ENCODE peak calls at places on chromosomes 4 and X, in seven cellular contexts. One of them, this sample, is unnamed.

GRCh38 chrX:69158166-69159040 is 6.8 kb downstream of the PJA1 start:
- DNase-seq in RCC 7860: peak
- DNase-seq in occipital lobe: no peak
- DNase-seq in KG1: no peak
- DNase-seq in stimulated activated CD4-positive, alpha-beta T cell treated with anti-CD3 and anti-CD28 coated beads, Interleukin-1b, Interleukin-23, amount 100 ng/mL, for 4 hours: no peak
- DNase-seq in HT1080: peak
- DNase-seq in stimulated activated CD8-positive, alpha-beta memory T cell treated with anti-CD3 and anti-CD28 coated beads, Interleukin-15, amount 100 ng/mL, for 1 hour: no peak
- DNase-seq in this sample: peak

GRCh38 chr4:156638332-156638731 is 333.3 kb downstream of the PDGFC start:
- DNase-seq in RCC 7860: no peak
- DNase-seq in occipital lobe: no peak
- DNase-seq in KG1: no peak
- DNase-seq in stimulated activated CD4-positive, alpha-beta T cell treated with anti-CD3 and anti-CD28 coated beads, Interleukin-1b, Interleukin-23, amount 100 ng/mL, for 4 hours: no peak
- DNase-seq in HT1080: no peak
- DNase-seq in stimulated activated CD8-positive, alpha-beta memory T cell treated with anti-CD3 and anti-CD28 coated beads, Interleukin-15, amount 100 ng/mL, for 1 hour: no peak
- DNase-seq in this sample: no peak

GRCh38 chrX:112473654-112474053 is 206.1 kb downstream of the LHFPL1 start:
- DNase-seq in RCC 7860: no peak
- DNase-seq in occipital lobe: no peak
- DNase-seq in KG1: no peak
- DNase-seq in stimulated activated CD4-positive, alpha-beta T cell treated with anti-CD3 and anti-CD28 coated beads, Interleukin-1b, Interleukin-23, amount 100 ng/mL, for 4 hours: no peak
- DNase-seq in HT1080: no peak
- DNase-seq in stimulated activated CD8-positive, alpha-beta memory T cell treated with anti-CD3 and anti-CD28 coated beads, Interleukin-15, amount 100 ng/mL, for 1 hour: no peak
- DNase-seq in this sample: no peak

GRCh38 chr4:7785017-7785416 is 154.6 kb downstream of the AFAP1 start:
- DNase-seq in RCC 7860: no peak
- DNase-seq in occipital lobe: no peak
- DNase-seq in KG1: no peak
- DNase-seq in stimulated activated CD4-positive, alpha-beta T cell treated with anti-CD3 and anti-CD28 coated beads, Interleukin-1b, Interleukin-23, amount 100 ng/mL, for 4 hours: no peak
- DNase-seq in HT1080: peak
- DNase-seq in stimulated activated CD8-positive, alpha-beta memory T cell treated with anti-CD3 and anti-CD28 coated beads, Interleukin-15, amount 100 ng/mL, for 1 hour: no peak
- DNase-seq in this sample: no peak

GRCh38 chrX:39808471-39808917 is 289.3 kb downstream of the BCOR start:
- DNase-seq in RCC 7860: peak
- DNase-seq in occipital lobe: no peak
- DNase-seq in KG1: no peak
- DNase-seq in stimulated activated CD4-positive, alpha-beta T cell treated with anti-CD3 and anti-CD28 coated beads, Interleukin-1b, Interleukin-23, amount 100 ng/mL, for 4 hours: no peak
- DNase-seq in HT1080: peak
- DNase-seq in stimulated activated CD8-positive, alpha-beta memory T cell treated with anti-CD3 and anti-CD28 coated beads, Interleukin-15, amount 100 ng/mL, for 1 hour: no peak
- DNase-seq in this sample: no peak

GRCh38 chr4:71599588-71599987 is 184.3 kb downstream of the GC start:
- DNase-seq in RCC 7860: no peak
- DNase-seq in occipital lobe: no peak
- DNase-seq in KG1: no peak
- DNase-seq in stimulated activated CD4-positive, alpha-beta T cell treated with anti-CD3 and anti-CD28 coated beads, Interleukin-1b, Interleukin-23, amount 100 ng/mL, for 4 hours: no peak
- DNase-seq in HT1080: no peak
- DNase-seq in stimulated activated CD8-positive, alpha-beta memory T cell treated with anti-CD3 and anti-CD28 coated beads, Interleukin-15, amount 100 ng/mL, for 1 hour: no peak
- DNase-seq in this sample: no peak

GRCh38 chrX:37825225-37825842 is 22.0 kb downstream of the DYNLT3 start:
- DNase-seq in RCC 7860: no peak
- DNase-seq in occipital lobe: no peak
- DNase-seq in KG1: peak
- DNase-seq in stimulated activated CD4-positive, alpha-beta T cell treated with anti-CD3 and anti-CD28 coated beads, Interleukin-1b, Interleukin-23, amount 100 ng/mL, for 4 hours: peak
- DNase-seq in HT1080: peak
- DNase-seq in stimulated activated CD8-positive, alpha-beta memory T cell treated with anti-CD3 and anti-CD28 coated beads, Interleukin-15, amount 100 ng/mL, for 1 hour: peak
- DNase-seq in this sample: no peak

GRCh38 chr4:110823251-110823650 is 200.4 kb upstream of the PITX2 start:
- DNase-seq in RCC 7860: peak
- DNase-seq in occipital lobe: no peak
- DNase-seq in KG1: no peak
- DNase-seq in stimulated activated CD4-positive, alpha-beta T cell treated with anti-CD3 and anti-CD28 coated beads, Interleukin-1b, Interleukin-23, amount 100 ng/mL, for 4 hours: no peak
- DNase-seq in HT1080: peak
- DNase-seq in stimulated activated CD8-positive, alpha-beta memory T cell treated with anti-CD3 and anti-CD28 coated beads, Interleukin-15, amount 100 ng/mL, for 1 hour: no peak
- DNase-seq in this sample: no peak

GRCh38 chrX:101999644-102000539 is 68.1 kb upstream of the ZMAT1 start:
- DNase-seq in RCC 7860: no peak
- DNase-seq in occipital lobe: no peak
- DNase-seq in KG1: no peak
- DNase-seq in stimulated activated CD4-positive, alpha-beta T cell treated with anti-CD3 and anti-CD28 coated beads, Interleukin-1b, Interleukin-23, amount 100 ng/mL, for 4 hours: no peak
- DNase-seq in HT1080: no peak
- DNase-seq in stimulated activated CD8-positive, alpha-beta memory T cell treated with anti-CD3 and anti-CD28 coated beads, Interleukin-15, amount 100 ng/mL, for 1 hour: no peak
- DNase-seq in this sample: no peak

GRCh38 chr4:155705664-155706063 is 39.0 kb downstream of the GUCY1A1 start:
- DNase-seq in RCC 7860: peak
- DNase-seq in occipital lobe: no peak
- DNase-seq in KG1: no peak
- DNase-seq in stimulated activated CD4-positive, alpha-beta T cell treated with anti-CD3 and anti-CD28 coated beads, Interleukin-1b, Interleukin-23, amount 100 ng/mL, for 4 hours: no peak
- DNase-seq in HT1080: peak
- DNase-seq in stimulated activated CD8-positive, alpha-beta memory T cell treated with anti-CD3 and anti-CD28 coated beads, Interleukin-15, amount 100 ng/mL, for 1 hour: no peak
- DNase-seq in this sample: no peak

GRCh38 chrX:138710866-138711331 is 618 bp downstream of the FGF13 start:
- DNase-seq in RCC 7860: no peak
- DNase-seq in occipital lobe: no peak
- DNase-seq in KG1: no peak
- DNase-seq in stimulated activated CD4-positive, alpha-beta T cell treated with anti-CD3 and anti-CD28 coated beads, Interleukin-1b, Interleukin-23, amount 100 ng/mL, for 4 hours: no peak
- DNase-seq in HT1080: peak
- DNase-seq in stimulated activated CD8-positive, alpha-beta memory T cell treated with anti-CD3 and anti-CD28 coated beads, Interleukin-15, amount 100 ng/mL, for 1 hour: no peak
- DNase-seq in this sample: peak

GRCh38 chrX:102988517-102988916 is 51.4 kb downstream of the RAB40AL start:
- DNase-seq in RCC 7860: no peak
- DNase-seq in occipital lobe: no peak
- DNase-seq in KG1: no peak
- DNase-seq in stimulated activated CD4-positive, alpha-beta T cell treated with anti-CD3 and anti-CD28 coated beads, Interleukin-1b, Interleukin-23, amount 100 ng/mL, for 4 hours: no peak
- DNase-seq in HT1080: no peak
- DNase-seq in stimulated activated CD8-positive, alpha-beta memory T cell treated with anti-CD3 and anti-CD28 coated beads, Interleukin-15, amount 100 ng/mL, for 1 hour: no peak
- DNase-seq in this sample: no peak

GRCh38 chr4:173805884-173806283 is 275.9 kb upstream of the HAND2 start:
- DNase-seq in RCC 7860: no peak
- DNase-seq in occipital lobe: no peak
- DNase-seq in KG1: no peak
- DNase-seq in stimulated activated CD4-positive, alpha-beta T cell treated with anti-CD3 and anti-CD28 coated beads, Interleukin-1b, Interleukin-23, amount 100 ng/mL, for 4 hours: no peak
- DNase-seq in HT1080: no peak
- DNase-seq in stimulated activated CD8-positive, alpha-beta memory T cell treated with anti-CD3 and anti-CD28 coated beads, Interleukin-15, amount 100 ng/mL, for 1 hour: no peak
- DNase-seq in this sample: no peak

GRCh38 chr4:6625256-6625655 is 15.2 kb upstream of the MRFAP1 start:
- DNase-seq in RCC 7860: no peak
- DNase-seq in occipital lobe: no peak
- DNase-seq in KG1: no peak
- DNase-seq in stimulated activated CD4-positive, alpha-beta T cell treated with anti-CD3 and anti-CD28 coated beads, Interleukin-1b, Interleukin-23, amount 100 ng/mL, for 4 hours: no peak
- DNase-seq in HT1080: no peak
- DNase-seq in stimulated activated CD8-positive, alpha-beta memory T cell treated with anti-CD3 and anti-CD28 coated beads, Interleukin-15, amount 100 ng/mL, for 1 hour: no peak
- DNase-seq in this sample: no peak

GRCh38 chrX:107199491-107199890 is 6.7 kb downstream of the NUP62CL start:
- DNase-seq in RCC 7860: peak
- DNase-seq in occipital lobe: no peak
- DNase-seq in KG1: no peak
- DNase-seq in stimulated activated CD4-positive, alpha-beta T cell treated with anti-CD3 and anti-CD28 coated beads, Interleukin-1b, Interleukin-23, amount 100 ng/mL, for 4 hours: no peak
- DNase-seq in HT1080: no peak
- DNase-seq in stimulated activated CD8-positive, alpha-beta memory T cell treated with anti-CD3 and anti-CD28 coated beads, Interleukin-15, amount 100 ng/mL, for 1 hour: no peak
- DNase-seq in this sample: no peak

GRCh38 chr4:2067446-2068197 is 8.5 kb downstream of the NAT8L start:
- DNase-seq in RCC 7860: no peak
- DNase-seq in occipital lobe: no peak
- DNase-seq in KG1: no peak
- DNase-seq in stimulated activated CD4-positive, alpha-beta T cell treated with anti-CD3 and anti-CD28 coated beads, Interleukin-1b, Interleukin-23, amount 100 ng/mL, for 4 hours: no peak
- DNase-seq in HT1080: no peak
- DNase-seq in stimulated activated CD8-positive, alpha-beta memory T cell treated with anti-CD3 and anti-CD28 coated beads, Interleukin-15, amount 100 ng/mL, for 1 hour: no peak
- DNase-seq in this sample: no peak

GRCh38 chr4:22389240-22389871 is 126.5 kb downstream of the ADGRA3 start:
- DNase-seq in RCC 7860: peak
- DNase-seq in occipital lobe: peak
- DNase-seq in KG1: no peak
- DNase-seq in stimulated activated CD4-positive, alpha-beta T cell treated with anti-CD3 and anti-CD28 coated beads, Interleukin-1b, Interleukin-23, amount 100 ng/mL, for 4 hours: peak
- DNase-seq in HT1080: peak
- DNase-seq in stimulated activated CD8-positive, alpha-beta memory T cell treated with anti-CD3 and anti-CD28 coated beads, Interleukin-15, amount 100 ng/mL, for 1 hour: no peak
- DNase-seq in this sample: peak

GRCh38 chrX:1407035-1407434 is 15.1 kb upstream of the SLC25A6 start:
- DNase-seq in RCC 7860: no peak
- DNase-seq in occipital lobe: no peak
- DNase-seq in KG1: no peak
- DNase-seq in stimulated activated CD4-positive, alpha-beta T cell treated with anti-CD3 and anti-CD28 coated beads, Interleukin-1b, Interleukin-23, amount 100 ng/mL, for 4 hours: no peak
- DNase-seq in HT1080: no peak
- DNase-seq in stimulated activated CD8-positive, alpha-beta memory T cell treated with anti-CD3 and anti-CD28 coated beads, Interleukin-15, amount 100 ng/mL, for 1 hour: no peak
- DNase-seq in this sample: no peak

GRCh38 chrX:16838202-16839066 is 31.7 kb downstream of the RBBP7 start:
- DNase-seq in RCC 7860: peak
- DNase-seq in occipital lobe: peak
- DNase-seq in KG1: no peak
- DNase-seq in stimulated activated CD4-positive, alpha-beta T cell treated with anti-CD3 and anti-CD28 coated beads, Interleukin-1b, Interleukin-23, amount 100 ng/mL, for 4 hours: no peak
- DNase-seq in HT1080: peak
- DNase-seq in stimulated activated CD8-positive, alpha-beta memory T cell treated with anti-CD3 and anti-CD28 coated beads, Interleukin-15, amount 100 ng/mL, for 1 hour: no peak
- DNase-seq in this sample: no peak

GRCh38 chrX:42149281-42149680 is 225.9 kb upstream of the CASK start:
- DNase-seq in RCC 7860: no peak
- DNase-seq in occipital lobe: no peak
- DNase-seq in KG1: no peak
- DNase-seq in stimulated activated CD4-positive, alpha-beta T cell treated with anti-CD3 and anti-CD28 coated beads, Interleukin-1b, Interleukin-23, amount 100 ng/mL, for 4 hours: no peak
- DNase-seq in HT1080: no peak
- DNase-seq in stimulated activated CD8-positive, alpha-beta memory T cell treated with anti-CD3 and anti-CD28 coated beads, Interleukin-15, amount 100 ng/mL, for 1 hour: no peak
- DNase-seq in this sample: no peak

GRCh38 chr4:7278071-7278765 is 85.9 kb downstream of the SORCS2 start:
- DNase-seq in RCC 7860: no peak
- DNase-seq in occipital lobe: no peak
- DNase-seq in KG1: no peak
- DNase-seq in stimulated activated CD4-positive, alpha-beta T cell treated with anti-CD3 and anti-CD28 coated beads, Interleukin-1b, Interleukin-23, amount 100 ng/mL, for 4 hours: no peak
- DNase-seq in HT1080: no peak
- DNase-seq in stimulated activated CD8-positive, alpha-beta memory T cell treated with anti-CD3 and anti-CD28 coated beads, Interleukin-15, amount 100 ng/mL, for 1 hour: no peak
- DNase-seq in this sample: no peak

GRCh38 chr4:30073001-30073710 is 647.0 kb upstream of the PCDH7 start:
- DNase-seq in RCC 7860: no peak
- DNase-seq in occipital lobe: no peak
- DNase-seq in KG1: no peak
- DNase-seq in stimulated activated CD4-positive, alpha-beta T cell treated with anti-CD3 and anti-CD28 coated beads, Interleukin-1b, Interleukin-23, amount 100 ng/mL, for 4 hours: no peak
- DNase-seq in HT1080: no peak
- DNase-seq in stimulated activated CD8-positive, alpha-beta memory T cell treated with anti-CD3 and anti-CD28 coated beads, Interleukin-15, amount 100 ng/mL, for 1 hour: no peak
- DNase-seq in this sample: no peak

GRCh38 chr4:166078383-166078782 is 205.3 kb downstream of the TLL1 start:
- DNase-seq in RCC 7860: no peak
- DNase-seq in occipital lobe: no peak
- DNase-seq in KG1: no peak
- DNase-seq in stimulated activated CD4-positive, alpha-beta T cell treated with anti-CD3 and anti-CD28 coated beads, Interleukin-1b, Interleukin-23, amount 100 ng/mL, for 4 hours: no peak
- DNase-seq in HT1080: no peak
- DNase-seq in stimulated activated CD8-positive, alpha-beta memory T cell treated with anti-CD3 and anti-CD28 coated beads, Interleukin-15, amount 100 ng/mL, for 1 hour: no peak
- DNase-seq in this sample: no peak

GRCh38 chr4:128907966-128908365 is 98.5 kb downstream of the JADE1 start:
- DNase-seq in RCC 7860: no peak
- DNase-seq in occipital lobe: no peak
- DNase-seq in KG1: no peak
- DNase-seq in stimulated activated CD4-positive, alpha-beta T cell treated with anti-CD3 and anti-CD28 coated beads, Interleukin-1b, Interleukin-23, amount 100 ng/mL, for 4 hours: no peak
- DNase-seq in HT1080: no peak
- DNase-seq in stimulated activated CD8-positive, alpha-beta memory T cell treated with anti-CD3 and anti-CD28 coated beads, Interleukin-15, amount 100 ng/mL, for 1 hour: no peak
- DNase-seq in this sample: no peak

GRCh38 chrX:12721042-12721441 is 70.2 kb upstream of the PRPS2 start:
- DNase-seq in RCC 7860: no peak
- DNase-seq in occipital lobe: no peak
- DNase-seq in KG1: no peak
- DNase-seq in stimulated activated CD4-positive, alpha-beta T cell treated with anti-CD3 and anti-CD28 coated beads, Interleukin-1b, Interleukin-23, amount 100 ng/mL, for 4 hours: no peak
- DNase-seq in HT1080: peak
- DNase-seq in stimulated activated CD8-positive, alpha-beta memory T cell treated with anti-CD3 and anti-CD28 coated beads, Interleukin-15, amount 100 ng/mL, for 1 hour: no peak
- DNase-seq in this sample: no peak

GRCh38 chrX:63458981-63459380 is 107.8 kb upstream of the SPIN4 start:
- DNase-seq in RCC 7860: no peak
- DNase-seq in occipital lobe: no peak
- DNase-seq in KG1: no peak
- DNase-seq in stimulated activated CD4-positive, alpha-beta T cell treated with anti-CD3 and anti-CD28 coated beads, Interleukin-1b, Interleukin-23, amount 100 ng/mL, for 4 hours: no peak
- DNase-seq in HT1080: no peak
- DNase-seq in stimulated activated CD8-positive, alpha-beta memory T cell treated with anti-CD3 and anti-CD28 coated beads, Interleukin-15, amount 100 ng/mL, for 1 hour: no peak
- DNase-seq in this sample: no peak

This sample was measured in head of caudate nucleus.